ENCODE peak calls at places on chromosomes 3 and 15, in four cellular contexts. One of them, this sample, is unnamed.

GRCh38 chr3:194119831-194120230 is 16.1 kb upstream of the HES1 start:
- DNase-seq in left lung: no peak
- DNase-seq in psoas muscle: no peak
- DNase-seq in fibroblast of the aortic adventitia: no peak
- DNase-seq in this sample: no peak

GRCh38 chr3:11910971-11911531 is 64.4 kb upstream of the TAMM41 start:
- DNase-seq in left lung: no peak
- DNase-seq in psoas muscle: no peak
- DNase-seq in fibroblast of the aortic adventitia: no peak
- DNase-seq in this sample: no peak

GRCh38 chr15:68199340-68199739 is 5.8 kb downstream of the CALML4 start:
- DNase-seq in psoas muscle: no peak
- DNase-seq in left lung: no peak
- DNase-seq in fibroblast of the aortic adventitia: no peak
- DNase-seq in this sample: no peak

GRCh38 chr3:195149292-195149691 is 121.7 kb downstream of the XXYLT1 start:
- DNase-seq in left lung: no peak
- DNase-seq in psoas muscle: no peak
- DNase-seq in fibroblast of the aortic adventitia: no peak
- DNase-seq in this sample: no peak

GRCh38 chr3:188507244-188507720 is 353.3 kb downstream of the LPP start:
- DNase-seq in psoas muscle: no peak
- DNase-seq in left lung: peak; percentile 44
- DNase-seq in fibroblast of the aortic adventitia: peak; percentile 87
- DNase-seq in this sample: no peak

GRCh38 chr15:49155834-49156627 is 632 bp upstream of the COPS2 start:
- DNase-seq in fibroblast of the aortic adventitia: peak; percentile 27
- DNase-seq in psoas muscle: no peak
- DNase-seq in left lung: no peak
- DNase-seq in this sample: no peak

GRCh38 chr3:56408761-56409196 is 59.5 kb downstream of the ERC2 start:
- DNase-seq in fibroblast of the aortic adventitia: no peak
- DNase-seq in psoas muscle: no peak
- DNase-seq in left lung: no peak
- DNase-seq in this sample: no peak

GRCh38 chr15:76460871-76461270 is 124.3 kb downstream of the ISL2 start:
- DNase-seq in psoas muscle: no peak
- DNase-seq in fibroblast of the aortic adventitia: peak; percentile 69
- DNase-seq in left lung: no peak
- DNase-seq in this sample: no peak

GRCh38 chr3:5011555-5012256 is 32.5 kb downstream of the BHLHE40 start:
- DNase-seq in psoas muscle: no peak
- DNase-seq in fibroblast of the aortic adventitia: no peak
- DNase-seq in left lung: peak; percentile 71
- DNase-seq in this sample: no peak

GRCh38 chr3:166187237-166187636 is 350.0 kb upstream of the BCHE start:
- DNase-seq in left lung: no peak
- DNase-seq in fibroblast of the aortic adventitia: no peak
- DNase-seq in psoas muscle: no peak
- DNase-seq in this sample: no peak

GRCh38 chr3:123634149-123635051 is 49.5 kb upstream of the HACD2 start:
- DNase-seq in left lung: no peak
- DNase-seq in fibroblast of the aortic adventitia: no peak
- DNase-seq in psoas muscle: no peak
- DNase-seq in this sample: no peak

GRCh38 chr3:189824629-189825312 is 193.6 kb downstream of the TP63 start:
- DNase-seq in psoas muscle: no peak
- DNase-seq in left lung: no peak
- DNase-seq in fibroblast of the aortic adventitia: peak; percentile 91
- DNase-seq in this sample: no peak

GRCh38 chr3:6721496-6721895 is 139.4 kb upstream of the GRM7 start:
- DNase-seq in fibroblast of the aortic adventitia: no peak
- DNase-seq in psoas muscle: no peak
- DNase-seq in left lung: no peak
- DNase-seq in this sample: no peak

GRCh38 chr15:89494006-89494405 is 2.4 kb downstream of the RHCG start:
- DNase-seq in left lung: no peak
- DNase-seq in fibroblast of the aortic adventitia: no peak
- DNase-seq in psoas muscle: no peak
- DNase-seq in this sample: no peak
- TF ChIP-seq CTCF in left lung: no peak
- TF ChIP-seq CTCF in fibroblast of the aortic adventitia: no peak
- TF ChIP-seq CTCF in psoas muscle: no peak
- TF ChIP-seq CTCF in this sample: no peak

GRCh38 chr3:54827766-54828165 is 100.1 kb downstream of the LRTM1 start:
- DNase-seq in fibroblast of the aortic adventitia: no peak
- DNase-seq in psoas muscle: no peak
- DNase-seq in left lung: no peak
- DNase-seq in this sample: no peak
- TF ChIP-seq CTCF in fibroblast of the aortic adventitia: no peak
- TF ChIP-seq CTCF in psoas muscle: no peak
- TF ChIP-seq CTCF in left lung: no peak
- TF ChIP-seq CTCF in this sample: no peak

GRCh38 chr3:52054689-52055511 is 1.5 kb downstream of the DUSP7 start:
- DNase-seq in left lung: no peak
- DNase-seq in psoas muscle: no peak
- DNase-seq in fibroblast of the aortic adventitia: no peak
- DNase-seq in this sample: no peak
- TF ChIP-seq CTCF in left lung: no peak
- TF ChIP-seq CTCF in psoas muscle: no peak
- TF ChIP-seq CTCF in fibroblast of the aortic adventitia: peak; percentile 41
- TF ChIP-seq CTCF in this sample: no peak

DNA sequence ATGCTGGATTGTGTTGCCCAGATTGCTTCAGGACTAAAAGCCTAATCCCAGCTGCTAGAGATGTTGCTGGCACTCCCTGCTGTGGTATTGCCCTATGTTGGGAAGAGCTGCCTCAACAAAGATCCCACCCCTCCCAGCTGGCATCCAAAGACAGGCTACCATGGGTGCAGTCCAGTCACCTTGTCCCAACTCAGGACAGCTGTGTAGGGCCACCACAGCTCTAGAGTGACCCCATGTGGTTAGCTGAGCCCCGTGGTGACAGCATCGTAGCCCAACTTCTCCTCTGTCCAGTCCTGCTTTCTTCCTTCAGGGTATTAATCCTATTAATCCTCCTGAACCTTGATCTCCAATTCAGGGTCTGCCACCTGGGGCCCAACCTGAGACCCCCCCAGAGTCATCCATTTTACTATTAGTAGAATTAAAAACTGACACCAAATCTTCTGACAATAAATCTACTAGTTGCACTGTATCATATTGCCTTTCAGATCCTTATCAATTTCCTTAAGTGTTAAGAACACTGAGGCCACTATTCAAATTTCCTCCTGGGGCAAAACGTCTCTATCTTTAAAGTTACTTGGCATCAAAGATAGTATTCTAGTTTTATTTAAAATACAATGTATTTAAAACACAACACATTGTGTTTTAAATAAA is 83.5 kb downstream of the AQP9 start:
- DNase-seq in left lung: peak; percentile 49
- DNase-seq in psoas muscle: no peak
- DNase-seq in fibroblast of the aortic adventitia: peak; percentile 54
- DNase-seq in this sample: no peak
- TF ChIP-seq CTCF in left lung: no peak
- TF ChIP-seq CTCF in psoas muscle: no peak
- TF ChIP-seq CTCF in fibroblast of the aortic adventitia: peak; percentile 78
- TF ChIP-seq CTCF in this sample: no peak

GRCh38 chr3:105435277-105435676 is 68.6 kb downstream of the ALCAM start:
- DNase-seq in fibroblast of the aortic adventitia: no peak
- DNase-seq in psoas muscle: no peak
- DNase-seq in left lung: no peak
- DNase-seq in this sample: no peak
- TF ChIP-seq CTCF in fibroblast of the aortic adventitia: no peak
- TF ChIP-seq CTCF in psoas muscle: no peak
- TF ChIP-seq CTCF in left lung: no peak
- TF ChIP-seq CTCF in this sample: no peak

GRCh38 chr3:87361956-87362355 is 85.6 kb upstream of the POU1F1 start:
- DNase-seq in left lung: no peak
- DNase-seq in psoas muscle: no peak
- DNase-seq in fibroblast of the aortic adventitia: no peak
- DNase-seq in this sample: no peak
- TF ChIP-seq CTCF in left lung: no peak
- TF ChIP-seq CTCF in psoas muscle: no peak
- TF ChIP-seq CTCF in fibroblast of the aortic adventitia: no peak
- TF ChIP-seq CTCF in this sample: no peak

GRCh38 chr3:109275702-109276293 is 40.5 kb downstream of the DPPA2 start:
- DNase-seq in fibroblast of the aortic adventitia: peak; percentile 19
- DNase-seq in psoas muscle: no peak
- DNase-seq in left lung: no peak
- DNase-seq in this sample: no peak
- TF ChIP-seq CTCF in fibroblast of the aortic adventitia: peak; percentile 26
- TF ChIP-seq CTCF in psoas muscle: peak; percentile 12
- TF ChIP-seq CTCF in left lung: no peak
- TF ChIP-seq CTCF in this sample: peak; percentile 17

GRCh38 chr3:170690133-170690981 is 104.5 kb upstream of the SLC7A14 start:
- DNase-seq in left lung: peak; percentile 52
- DNase-seq in fibroblast of the aortic adventitia: peak; percentile 62
- DNase-seq in psoas muscle: peak; percentile 69
- DNase-seq in this sample: no peak
- TF ChIP-seq CTCF in left lung: peak; percentile 75
- TF ChIP-seq CTCF in fibroblast of the aortic adventitia: peak; percentile 76
- TF ChIP-seq CTCF in psoas muscle: peak; percentile 59
- TF ChIP-seq CTCF in this sample: peak; percentile 27

DNA sequence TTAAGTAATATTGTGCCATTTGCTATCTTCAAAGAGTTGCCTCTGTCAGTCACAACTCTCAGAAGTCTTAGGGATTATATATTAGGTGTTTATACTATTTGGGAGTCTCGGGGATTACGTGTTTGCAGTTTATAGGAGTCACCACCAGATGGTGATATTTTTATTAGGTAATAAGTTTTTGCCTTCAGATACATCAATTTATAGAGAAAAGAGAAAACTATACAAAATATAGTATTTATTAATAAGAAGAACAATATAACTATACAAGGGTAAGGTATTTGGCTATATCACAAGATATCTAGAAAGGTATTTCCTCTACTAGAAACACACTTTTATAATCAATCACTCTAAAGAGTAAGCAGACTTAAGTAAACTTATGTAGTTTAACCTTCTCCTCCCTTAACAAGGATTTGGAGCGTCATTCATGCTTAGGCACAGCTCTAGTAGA is 10.7 kb upstream of the DHX36 start:
- DNase-seq in fibroblast of the aortic adventitia: peak; percentile 64
- DNase-seq in left lung: no peak
- DNase-seq in psoas muscle: no peak
- DNase-seq in this sample: no peak
- TF ChIP-seq CTCF in fibroblast of the aortic adventitia: peak; percentile 54
- TF ChIP-seq CTCF in left lung: peak; percentile 57
- TF ChIP-seq CTCF in psoas muscle: peak; percentile 70
- TF ChIP-seq CTCF in this sample: peak; percentile 72

GRCh38 chr3:127556565-127556964 is 34.0 kb downstream of the TPRA1 start:
- DNase-seq in left lung: no peak
- DNase-seq in psoas muscle: no peak
- DNase-seq in fibroblast of the aortic adventitia: no peak
- DNase-seq in this sample: no peak
- TF ChIP-seq CTCF in left lung: no peak
- TF ChIP-seq CTCF in psoas muscle: no peak
- TF ChIP-seq CTCF in fibroblast of the aortic adventitia: no peak
- TF ChIP-seq CTCF in this sample: no peak

This sample was measured in natural killer cell.